ENCODE peak calls at places on chromosomes 3 and 15, in seven cellular contexts. N, I, V, U, Q, C and P are unnamed samples.

GRCh38 chr3:33016846-33017405 is 65.5 kb downstream of the CCR4 start:
- DNase-seq in Q (no peak), U (no peak), N (no peak), C (no peak), I (no peak), V (no peak), P (no peak)

GRCh38 chr15:55279746-55280351 is 9.8 kb downstream of the RAB27A start:
- DNase-seq in N (peak), V (no peak), Q (peak), U (peak), I (peak), C (peak), P (no peak)

GRCh38 chr15:48862705-48863104 is 15.2 kb upstream of the EID1 start:
- DNase-seq in U (no peak), C (no peak), Q (no peak), I (no peak), N (no peak), V (no peak), P (no peak)

GRCh38 chr3:121942116-121942786 is 48.0 kb downstream of the SLC15A2 start:
- DNase-seq in I (no peak), Q (no peak), C (no peak), N (peak), U (no peak), V (no peak), P (no peak)

GRCh38 chr3:8663177-8664061 is 18.8 kb upstream of the SSUH2 start:
- DNase-seq in Q (peak), C (peak), V (peak), U (peak), I (peak), N (peak), P (peak)

GRCh38 chr15:60973637-60974415 is 255.3 kb downstream of the RORA start:
- DNase-seq in U (peak), V (no peak), I (no peak), Q (peak), N (peak), C (no peak), P (peak)

GRCh38 chr3:176842914-176843313 is 354.4 kb downstream of the TBL1XR1 start:
- DNase-seq in V (no peak), U (no peak), C (no peak), Q (no peak), I (no peak), N (no peak), P (no peak)

GRCh38 chr15:89551502-89551901 is 23.8 kb upstream of the TICRR start:
- DNase-seq in U (no peak), V (no peak), I (no peak), C (no peak), Q (no peak), N (peak), P (no peak)

GRCh38 chr3:13299531-13300155 is 120.5 kb downstream of the NUP210 start:
- DNase-seq in V (no peak), Q (no peak), U (no peak), C (no peak), N (no peak), I (no peak), P (no peak)

GRCh38 chr15:64515825-64516224 is 55.4 kb downstream of the ZNF609 start:
- DNase-seq in N (no peak), I (no peak), U (no peak), Q (no peak), C (no peak), V (no peak), P (no peak)

GRCh38 chr15:78988361-78988911 is 43.6 kb upstream of the CTSH start:
- DNase-seq in N (peak), U (peak), Q (peak), V (peak), C (peak), I (peak), P (peak)

GRCh38 chr3:66464512-66464894 is 36.3 kb downstream of the LRIG1 start:
- DNase-seq in N (no peak), Q (peak), C (no peak), U (peak), V (no peak), I (no peak), P (no peak)

GRCh38 chr3:171320721-171321120 is 139.5 kb downstream of the TNIK start:
- DNase-seq in V (no peak), U (peak), Q (peak), N (peak), I (no peak), C (no peak), P (no peak)

GRCh38 chr3:151109401-151109800 is 23.9 kb downstream of the MED12L start:
- DNase-seq in C (no peak), N (no peak), V (no peak), I (no peak), Q (no peak), U (no peak), P (no peak)

GRCh38 chr3:63351159-63352007 is 73.3 kb downstream of the SYNPR start:
- DNase-seq in Q (peak), U (peak), C (no peak), V (no peak), N (peak), I (peak), P (no peak)

DNA sequence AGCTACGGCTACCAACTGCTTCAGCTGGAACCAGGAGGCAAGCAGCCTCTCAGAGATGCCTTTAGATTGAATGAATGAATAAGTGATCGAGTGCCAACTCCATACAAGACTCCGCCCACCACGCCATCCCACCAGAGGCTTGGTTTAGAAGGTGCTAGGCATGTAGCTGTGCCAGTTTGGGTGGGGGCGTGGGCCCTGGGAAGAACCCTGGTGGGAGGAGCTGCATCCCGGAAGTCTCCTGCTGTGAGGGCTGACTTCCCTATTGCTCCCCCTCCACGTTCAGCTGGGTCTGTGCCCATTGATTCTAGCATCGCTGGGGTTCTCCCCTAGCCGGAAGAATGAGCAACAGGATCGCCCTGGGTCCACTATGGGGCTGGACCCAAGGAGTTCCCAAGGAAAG is 20.9 kb downstream of the LINGO1 start:
- DNase-seq in V (no peak), C (no peak), I (no peak), U (no peak), N (no peak), Q (no peak), P (no peak)
- H3K4me3 ChIP-seq in V (no peak), C (no peak), I (no peak), U (no peak), N (no peak), Q (no peak), P (no peak)

GRCh38 chr3:50271314-50272072 is 2.5 kb downstream of the SEMA3B start:
- DNase-seq in Q (no peak), C (no peak), V (no peak), I (no peak), U (no peak), N (no peak), P (no peak)

GRCh38 chr3:50269460-50269859 is 513 bp downstream of the SEMA3B start:
- DNase-seq in C (no peak), V (no peak), N (no peak), I (no peak), Q (no peak), U (no peak), P (no peak)

GRCh38 chr3:50270422-50270831 is 1.5 kb downstream of the SEMA3B start:
- DNase-seq in C (no peak), N (no peak), V (no peak), Q (no peak), I (no peak), U (no peak), P (no peak)

GRCh38 chr3:50269977-50270413 is 1.0 kb downstream of the SEMA3B start:
- DNase-seq in N (peak), I (no peak), C (no peak), V (no peak), U (no peak), Q (peak), P (no peak)

GRCh38 chr3:50270841-50271240 is 1.9 kb downstream of the SEMA3B start:
- DNase-seq in U (no peak), V (no peak), I (no peak), Q (no peak), N (no peak), C (no peak), P (no peak)
- H3K4me3 ChIP-seq in U (no peak), V (no peak), I (no peak), Q (no peak), N (no peak), C (no peak), P (peak)

GRCh38 chr3:38029400-38030125 is at the start of gene PLCD1:
- DNase-seq in N (peak), I (no peak), U (peak), C (no peak), V (peak), Q (peak), P (no peak)
- H3K4me3 ChIP-seq in N (peak), I (peak), U (peak), C (peak), V (peak), Q (peak), P (peak)

DNA sequence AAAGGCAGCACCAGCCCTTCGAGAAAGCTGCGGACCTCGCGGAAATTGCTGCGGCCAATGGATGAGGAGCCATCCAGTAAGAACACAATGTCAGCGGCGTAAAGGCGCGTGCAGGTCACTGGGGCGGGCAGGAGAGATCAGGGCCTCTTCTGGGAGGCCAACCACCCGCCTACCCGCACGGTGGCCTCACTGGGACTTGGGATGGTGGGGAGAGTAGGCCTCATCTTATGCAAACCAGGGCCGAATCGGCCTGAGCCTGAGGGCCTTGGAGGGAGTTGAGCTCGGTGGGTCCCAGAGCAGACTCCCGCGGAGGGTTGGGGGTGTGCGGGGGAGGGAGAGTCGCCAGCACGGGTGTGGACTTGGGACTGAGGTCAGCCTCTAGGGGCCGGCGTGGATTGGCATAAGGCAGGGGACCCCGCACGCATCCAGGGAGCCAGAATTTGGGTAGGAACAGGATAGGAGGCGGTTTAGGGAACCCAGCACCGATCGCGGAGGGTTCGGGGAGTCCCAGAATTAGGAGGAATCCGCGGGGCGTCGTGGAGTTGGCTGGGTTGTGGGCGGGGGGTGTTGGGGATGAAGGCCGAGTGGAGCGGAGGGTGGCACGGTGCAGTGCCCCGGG is 589 bp downstream of the COL7A1 start:
- DNase-seq in C (no peak), N (peak), I (no peak), Q (no peak), U (peak), V (no peak), P (no peak)
- H3K4me3 ChIP-seq in C (peak), N (peak), I (peak), Q (peak), U (peak), V (peak), P (peak)

GRCh38 chr3:112634786-112635541 is 6.0 kb downstream of the CCDC80 start:
- DNase-seq in Q (peak), I (no peak), C (no peak), N (no peak), U (peak), V (no peak), P (no peak)
- H3K4me3 ChIP-seq in Q (peak), I (peak), C (no peak), N (peak), U (peak), V (no peak), P (peak)